ENCODE peak calls at places on chromosomes 7 and 10, in four cellular contexts. U is GM12878, J is K562, H is HL-60. Q is an unnamed sample.

GRCh38 chr7:99403764-99404163 is 4.6 kb downstream of the PDAP1 start:
- DNase-seq in U (no peak), J (no peak), H (no peak), Q (no peak)

GRCh38 chr10:12961416-12961815 is 40.1 kb downstream of the CCDC3 start:
- DNase-seq in U (no peak), J (no peak), H (no peak), Q (no peak)

GRCh38 chr10:123156091-123156490 is 1.9 kb downstream of the BUB3 start:
- DNase-seq in U (no peak), J (no peak), H (no peak), Q (no peak)

GRCh38 chr7:74372511-74373111 is 81.1 kb upstream of the GTF2IRD1 start:
- DNase-seq in U (no peak), J (no peak), H (peak), Q (no peak)

GRCh38 chr10:89207801-89208551 is 859 bp upstream of the CH25H start:
- DNase-seq in U (no peak), J (no peak), H (no peak), Q (no peak)

GRCh38 chr7:93046641-93047040 is 71.1 kb downstream of the SAMD9 start:
- DNase-seq in U (no peak), J (peak), H (no peak), Q (no peak)

GRCh38 chr10:5545011-5545410 is 20.2 kb downstream of the CALML3 start:
- DNase-seq in U (no peak), J (no peak), H (no peak), Q (no peak)

GRCh38 chr7:255038-255435 is 34.9 kb upstream of the FOXL3 start:
- DNase-seq in U (no peak), J (no peak), H (no peak), Q (no peak)

GRCh38 chr10:118495499-118495898 is 99.9 kb downstream of the PRLHR start:
- DNase-seq in U (no peak), J (no peak), H (no peak), Q (no peak)

GRCh38 chr7:885893-886625 is 9.7 kb downstream of the GET4 start:
- DNase-seq in U (no peak), J (no peak), H (no peak), Q (no peak)

GRCh38 chr7:104552102-104552501 is 223.7 kb downstream of the LHFPL3 start:
- DNase-seq in U (no peak), J (peak), H (peak), Q (peak)
- TF ChIP-seq SPI1 in U (no peak), J (no peak), H (no peak), Q (no peak)

DNA sequence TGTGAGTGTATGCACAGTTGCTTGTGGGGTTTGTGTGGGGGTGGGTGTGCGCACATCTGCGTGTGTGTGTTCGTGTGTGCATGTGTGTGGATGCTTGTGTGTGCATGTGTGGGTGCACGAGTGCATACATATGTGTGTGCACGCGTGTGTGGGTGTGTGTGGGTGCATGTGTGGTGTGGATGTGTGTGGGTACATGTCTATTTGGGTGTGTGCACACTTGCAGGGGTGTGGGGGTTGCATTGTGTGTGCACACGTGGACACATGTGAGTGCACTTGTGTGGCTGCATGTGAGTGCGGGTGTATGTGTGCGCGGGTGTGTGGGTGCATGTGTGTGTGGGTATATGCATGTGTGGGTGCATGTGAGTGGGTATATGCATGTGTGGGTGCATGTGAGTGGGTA is 73.7 kb downstream of the NKX6-2 start:
- DNase-seq in U (no peak), J (no peak), H (no peak), Q (no peak)
- TF ChIP-seq SPI1 in U (no peak), J (no peak), H (no peak), Q (no peak)

GRCh38 chr10:92124524-92125168 is 166.2 kb downstream of the CPEB3 start:
- DNase-seq in U (no peak), J (no peak), H (peak), Q (no peak)
- TF ChIP-seq SPI1 in U (no peak), J (no peak), H (no peak), Q (no peak)

GRCh38 chr7:82087099-82087498 is 317.3 kb upstream of the HGF start:
- DNase-seq in U (no peak), J (no peak), H (no peak), Q (no peak)

DNA sequence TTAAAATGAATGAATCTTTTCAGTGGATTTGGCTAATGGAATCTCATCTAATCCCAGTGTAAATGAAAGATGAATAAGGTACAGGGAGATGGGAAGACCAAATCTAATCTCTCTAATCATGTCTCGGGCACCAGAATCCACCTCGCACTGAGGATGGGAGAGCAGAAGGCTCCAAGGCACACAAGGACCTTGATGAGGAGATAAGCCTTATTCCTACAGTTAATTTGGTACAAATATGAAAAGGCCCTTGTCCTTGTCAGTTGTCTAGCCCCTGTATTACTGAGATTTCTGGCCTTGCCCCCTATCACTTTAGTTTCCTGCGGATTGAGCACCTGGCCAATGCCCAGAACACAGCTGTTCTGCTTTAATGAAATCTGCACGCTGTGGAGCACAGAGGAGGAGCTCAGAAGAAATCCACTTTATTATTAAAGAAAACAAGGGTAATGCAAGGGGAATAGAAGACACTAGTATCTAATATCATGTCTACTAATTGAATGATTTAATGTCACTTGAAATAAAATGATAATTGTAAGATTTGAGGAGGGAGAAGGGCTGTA is 321.4 kb upstream of the HGF start:
- DNase-seq in U (no peak), J (no peak), H (no peak), Q (no peak)
- TF ChIP-seq SPI1 in U (no peak), J (no peak), H (no peak), Q (no peak)

GRCh38 chr10:21518629-21519321 is 6.7 kb downstream of the SKIDA1 start:
- DNase-seq in U (no peak), J (no peak), H (no peak), Q (no peak)

GRCh38 chr10:21521910-21522533 is 3.5 kb downstream of the SKIDA1 start:
- DNase-seq in U (no peak), J (no peak), H (no peak), Q (no peak)

GRCh38 chr10:21519327-21519933 is 6.1 kb downstream of the SKIDA1 start:
- DNase-seq in U (no peak), J (no peak), H (no peak), Q (no peak)

GRCh38 chr10:21517983-21518628 is 7.4 kb downstream of the SKIDA1 start:
- DNase-seq in U (no peak), J (no peak), H (no peak), Q (no peak)

GRCh38 chr10:21519981-21520436 is 5.5 kb downstream of the SKIDA1 start:
- DNase-seq in U (no peak), J (no peak), H (no peak), Q (no peak)
- TF ChIP-seq SPI1 in U (no peak), J (no peak), H (no peak), Q (no peak)

DNA sequence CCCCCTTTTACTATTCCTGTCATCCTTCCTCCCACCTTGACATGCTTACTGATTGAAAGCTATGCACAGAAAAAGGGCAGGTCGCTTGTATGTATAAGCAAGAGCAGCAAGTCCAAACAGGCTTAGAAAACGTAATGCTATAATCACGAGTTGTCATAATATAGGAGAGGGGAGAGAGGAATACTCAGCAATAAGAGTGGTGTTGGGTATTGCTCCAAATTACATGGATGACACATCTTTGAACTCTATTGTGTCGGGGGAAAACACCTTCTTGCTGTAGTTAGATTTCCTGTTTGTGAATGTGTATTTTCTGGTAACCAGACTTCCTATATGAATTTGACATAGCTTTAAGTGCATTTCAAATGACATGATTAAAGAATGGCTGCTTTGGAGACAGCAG is 7.5 kb downstream of the MET start:
- DNase-seq in U (no peak), J (no peak), H (no peak), Q (no peak)
- TF ChIP-seq SPI1 in U (no peak), J (no peak), H (no peak), Q (no peak)

GRCh38 chr7:92025260-92025659 is 84.6 kb downstream of the AKAP9 start:
- DNase-seq in U (no peak), J (no peak), H (no peak), Q (no peak)
- TF ChIP-seq SPI1 in U (no peak), J (no peak), H (no peak), Q (no peak)

GRCh38 chr10:99912057-99912456 is 97.7 kb downstream of the DNMBP start:
- DNase-seq in U (no peak), J (no peak), H (no peak), Q (no peak)

GRCh38 chr10:99905971-99906370 is 103.8 kb downstream of the DNMBP start:
- DNase-seq in U (no peak), J (no peak), H (no peak), Q (no peak)

GRCh38 chr10:99908512-99908911 is 101.2 kb downstream of the DNMBP start:
- DNase-seq in U (no peak), J (no peak), H (peak), Q (no peak)

DNA sequence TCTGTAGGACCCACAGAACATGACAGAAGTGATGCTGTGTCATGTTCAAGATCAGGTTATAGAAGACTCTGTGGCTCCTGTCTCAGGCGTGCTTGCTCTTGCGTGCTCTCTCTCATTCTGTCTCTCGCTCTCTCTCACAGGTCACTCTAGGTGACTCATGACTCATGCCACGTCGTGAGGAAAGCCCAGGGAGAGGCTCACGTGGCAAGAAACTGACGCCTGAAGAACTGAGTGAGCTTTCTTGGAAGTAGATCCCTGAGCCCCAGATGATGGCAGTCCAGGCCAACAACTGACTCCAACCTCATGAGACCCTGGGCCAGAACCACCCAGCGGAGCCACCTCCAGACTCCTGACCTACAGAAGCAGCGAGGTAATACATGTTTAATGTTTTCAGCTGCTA is 103.3 kb downstream of the DNMBP start:
- DNase-seq in U (no peak), J (peak), H (no peak), Q (no peak)
- TF ChIP-seq SPI1 in U (no peak), J (no peak), H (no peak), Q (no peak)

Q was measured in GM12891.